ENCODE peak calls at places on chromosome X, in eight cellular contexts. One of them, this sample, is unnamed.

GRCh38 chrX:44744828-44745227 is 99.0 kb upstream of the DUSP21 start:
- DNase-seq in adipocyte: no peak
- DNase-seq in CD8-positive, alpha-beta memory T cell: no peak
- DNase-seq in Peyer's patch: no peak
- DNase-seq in tibial artery: no peak
- DNase-seq in body of pancreas: no peak
- DNase-seq in SK-N-SH: no peak
- DNase-seq in aorta: no peak
- DNase-seq in this sample: no peak

GRCh38 chrX:35809816-35810215 is 11.7 kb downstream of the MAGEB16 start:
- DNase-seq in CD8-positive, alpha-beta memory T cell: no peak
- DNase-seq in body of pancreas: no peak
- DNase-seq in Peyer's patch: no peak
- DNase-seq in adipocyte: no peak
- DNase-seq in tibial artery: no peak
- DNase-seq in SK-N-SH: no peak
- DNase-seq in aorta: no peak
- DNase-seq in this sample: no peak

GRCh38 chrX:130030826-130031225 is 48.4 kb downstream of the BCORL1 start:
- DNase-seq in aorta: no peak
- DNase-seq in SK-N-SH: no peak
- DNase-seq in Peyer's patch: no peak
- DNase-seq in tibial artery: no peak
- DNase-seq in adipocyte: no peak
- DNase-seq in body of pancreas: no peak
- DNase-seq in CD8-positive, alpha-beta memory T cell: no peak
- DNase-seq in this sample: no peak

GRCh38 chrX:56728752-56729151 is 291 bp upstream of the NBDY start:
- DNase-seq in tibial artery: no peak
- DNase-seq in aorta: no peak
- DNase-seq in body of pancreas: peak; percentile 5
- DNase-seq in Peyer's patch: no peak
- DNase-seq in SK-N-SH: no peak
- DNase-seq in adipocyte: peak; percentile 41
- DNase-seq in CD8-positive, alpha-beta memory T cell: no peak
- DNase-seq in this sample: peak; percentile 41

GRCh38 chrX:2848806-2849420 is 20.2 kb downstream of the GYG2 start:
- DNase-seq in body of pancreas: no peak
- DNase-seq in tibial artery: no peak
- DNase-seq in Peyer's patch: no peak
- DNase-seq in adipocyte: peak; percentile 78
- DNase-seq in CD8-positive, alpha-beta memory T cell: no peak
- DNase-seq in SK-N-SH: no peak
- DNase-seq in aorta: no peak
- DNase-seq in this sample: peak; percentile 37

GRCh38 chrX:72247206-72247944 is 8.5 kb upstream of the ERCC6L start:
- DNase-seq in CD8-positive, alpha-beta memory T cell: no peak
- DNase-seq in aorta: no peak
- DNase-seq in adipocyte: no peak
- DNase-seq in Peyer's patch: peak; percentile 59
- DNase-seq in body of pancreas: peak; percentile 64
- DNase-seq in tibial artery: no peak
- DNase-seq in SK-N-SH: no peak
- DNase-seq in this sample: no peak

GRCh38 chrX:151975228-151975593 is 735 bp upstream of the GABRE start:
- DNase-seq in SK-N-SH: no peak
- DNase-seq in CD8-positive, alpha-beta memory T cell: no peak
- DNase-seq in Peyer's patch: no peak
- DNase-seq in tibial artery: no peak
- DNase-seq in adipocyte: no peak
- DNase-seq in aorta: no peak
- DNase-seq in body of pancreas: no peak
- DNase-seq in this sample: no peak

GRCh38 chrX:135396566-135396965 is 25.2 kb upstream of the SMIM10L2A start:
- DNase-seq in body of pancreas: no peak
- DNase-seq in tibial artery: no peak
- DNase-seq in aorta: no peak
- DNase-seq in CD8-positive, alpha-beta memory T cell: no peak
- DNase-seq in adipocyte: no peak
- DNase-seq in Peyer's patch: no peak
- DNase-seq in SK-N-SH: no peak
- DNase-seq in this sample: no peak

GRCh38 chrX:9707306-9708015 is 58.2 kb downstream of the GPR143 start:
- DNase-seq in SK-N-SH: no peak
- DNase-seq in CD8-positive, alpha-beta memory T cell: no peak
- DNase-seq in adipocyte: no peak
- DNase-seq in body of pancreas: no peak
- DNase-seq in tibial artery: no peak
- DNase-seq in aorta: no peak
- DNase-seq in Peyer's patch: no peak
- DNase-seq in this sample: no peak

GRCh38 chrX:44400588-44400987 is 57.1 kb upstream of the EFHC2 start:
- DNase-seq in SK-N-SH: no peak
- DNase-seq in body of pancreas: peak; percentile 2
- DNase-seq in aorta: no peak
- DNase-seq in adipocyte: peak; percentile 81
- DNase-seq in Peyer's patch: no peak
- DNase-seq in tibial artery: no peak
- DNase-seq in CD8-positive, alpha-beta memory T cell: no peak
- DNase-seq in this sample: peak; percentile 68

GRCh38 chrX:129577473-129577872 is 37.4 kb downstream of the OCRL start:
- DNase-seq in CD8-positive, alpha-beta memory T cell: no peak
- DNase-seq in body of pancreas: peak; percentile 4
- DNase-seq in adipocyte: peak; percentile 89
- DNase-seq in SK-N-SH: peak; percentile 58
- DNase-seq in aorta: peak; percentile 55
- DNase-seq in tibial artery: no peak
- DNase-seq in Peyer's patch: no peak
- DNase-seq in this sample: peak; percentile 76

GRCh38 chrX:108186811-108187210 is 95.2 kb downstream of the ATG4A start:
- DNase-seq in CD8-positive, alpha-beta memory T cell: no peak
- DNase-seq in adipocyte: peak; percentile 22
- DNase-seq in SK-N-SH: no peak
- DNase-seq in aorta: no peak
- DNase-seq in tibial artery: no peak
- DNase-seq in Peyer's patch: no peak
- DNase-seq in body of pancreas: no peak
- DNase-seq in this sample: no peak

GRCh38 chrX:7132335-7133035 is 15.0 kb upstream of the STS start:
- DNase-seq in Peyer's patch: peak; percentile 68
- DNase-seq in SK-N-SH: no peak
- DNase-seq in body of pancreas: peak; percentile 86
- DNase-seq in aorta: peak; percentile 54
- DNase-seq in CD8-positive, alpha-beta memory T cell: no peak
- DNase-seq in adipocyte: peak; percentile 82
- DNase-seq in tibial artery: no peak
- DNase-seq in this sample: peak; percentile 65

GRCh38 chrX:110159235-110159634 is 156.3 kb downstream of the TMEM164 start:
- DNase-seq in Peyer's patch: no peak
- DNase-seq in aorta: no peak
- DNase-seq in adipocyte: no peak
- DNase-seq in body of pancreas: no peak
- DNase-seq in CD8-positive, alpha-beta memory T cell: no peak
- DNase-seq in tibial artery: no peak
- DNase-seq in SK-N-SH: no peak
- DNase-seq in this sample: no peak

GRCh38 chrX:68684291-68684918 is 36.9 kb downstream of the STARD8 start:
- DNase-seq in Peyer's patch: no peak
- DNase-seq in adipocyte: no peak
- DNase-seq in body of pancreas: peak; percentile 48
- DNase-seq in aorta: peak; percentile 83
- DNase-seq in SK-N-SH: no peak
- DNase-seq in CD8-positive, alpha-beta memory T cell: no peak
- DNase-seq in tibial artery: peak; percentile 72
- DNase-seq in this sample: no peak

GRCh38 chrX:129959493-129959832 is 23.0 kb upstream of the BCORL1 start:
- DNase-seq in body of pancreas: no peak
- DNase-seq in CD8-positive, alpha-beta memory T cell: no peak
- DNase-seq in Peyer's patch: peak; percentile 55
- DNase-seq in adipocyte: peak; percentile 40
- DNase-seq in SK-N-SH: no peak
- DNase-seq in tibial artery: no peak
- DNase-seq in aorta: no peak
- DNase-seq in this sample: no peak

DNA sequence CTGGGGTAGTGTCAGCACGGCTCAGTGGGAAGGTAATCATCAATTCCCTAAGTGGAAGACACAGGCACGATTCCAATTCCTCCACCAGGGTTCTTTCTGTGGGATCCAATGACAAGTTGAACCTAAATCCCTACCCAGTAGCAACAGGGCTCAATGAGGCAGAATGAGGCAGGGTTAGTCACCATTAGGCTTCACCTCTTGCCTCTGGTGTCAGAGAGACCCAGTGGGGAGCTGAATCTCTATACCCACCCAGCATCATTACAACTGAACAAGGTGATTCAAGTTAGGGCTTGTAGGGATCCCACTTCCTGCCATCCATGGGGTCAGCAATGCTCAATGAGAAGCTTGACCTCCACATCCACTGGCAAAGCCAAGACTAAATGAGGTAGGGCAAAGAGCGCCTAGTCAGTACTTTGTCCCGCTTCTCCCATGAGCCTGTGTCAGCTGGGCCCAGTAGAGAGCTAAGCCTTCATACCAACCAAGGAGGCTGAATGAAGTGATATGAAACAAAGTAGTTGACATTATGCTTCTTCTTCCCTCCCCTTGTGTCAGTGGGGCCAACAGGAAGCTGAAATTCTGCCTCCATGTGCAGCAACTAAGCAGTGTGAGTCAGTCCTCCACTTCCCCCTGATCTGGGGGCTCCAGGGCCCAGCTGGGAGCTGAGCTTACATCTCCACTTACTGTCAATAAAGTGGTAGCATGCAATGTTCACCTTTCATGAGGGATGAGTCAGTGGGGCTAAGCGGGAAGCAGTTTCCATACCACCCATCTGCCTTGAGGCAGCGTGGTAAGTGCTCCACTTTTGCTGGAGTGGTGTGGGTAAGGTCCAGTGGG is 36.4 kb upstream of the RBM41 start:
- DNase-seq in adipocyte: no peak
- DNase-seq in CD8-positive, alpha-beta memory T cell: no peak
- DNase-seq in SK-N-SH: no peak
- DNase-seq in Peyer's patch: no peak
- DNase-seq in tibial artery: no peak
- DNase-seq in body of pancreas: no peak
- DNase-seq in aorta: no peak
- DNase-seq in this sample: peak; percentile 12
- H3K4me1 ChIP-seq in adipocyte: no peaks in the 10 kb centered on the region
- H3K4me1 ChIP-seq in CD8-positive, alpha-beta memory T cell: no peaks in the 10 kb centered on the region
- H3K4me1 ChIP-seq in SK-N-SH: no peaks in the 10 kb centered on the region
- H3K4me1 ChIP-seq in Peyer's patch: no peaks in the 10 kb centered on the region
- H3K4me1 ChIP-seq in tibial artery: no peaks in the 10 kb centered on the region
- H3K4me1 ChIP-seq in body of pancreas: no peaks in the 10 kb centered on the region
- H3K4me1 ChIP-seq in aorta: no peaks in the 10 kb centered on the region
- H3K4me1 ChIP-seq in this sample: no peaks in the 10 kb centered on the region

GRCh38 chrX:11209798-11210197 is 83.4 kb upstream of the AMELX start:
- DNase-seq in SK-N-SH: no peak
- DNase-seq in Peyer's patch: no peak
- DNase-seq in adipocyte: peak; percentile 22
- DNase-seq in body of pancreas: no peak
- DNase-seq in tibial artery: no peak
- DNase-seq in aorta: no peak
- DNase-seq in CD8-positive, alpha-beta memory T cell: no peak
- DNase-seq in this sample: no peak

GRCh38 chrX:11210397-11210796 is 82.8 kb upstream of the AMELX start:
- DNase-seq in adipocyte: peak; percentile 66
- DNase-seq in body of pancreas: no peak
- DNase-seq in Peyer's patch: no peak
- DNase-seq in SK-N-SH: no peak
- DNase-seq in tibial artery: no peak
- DNase-seq in CD8-positive, alpha-beta memory T cell: no peak
- DNase-seq in aorta: no peak
- DNase-seq in this sample: no peak

DNA sequence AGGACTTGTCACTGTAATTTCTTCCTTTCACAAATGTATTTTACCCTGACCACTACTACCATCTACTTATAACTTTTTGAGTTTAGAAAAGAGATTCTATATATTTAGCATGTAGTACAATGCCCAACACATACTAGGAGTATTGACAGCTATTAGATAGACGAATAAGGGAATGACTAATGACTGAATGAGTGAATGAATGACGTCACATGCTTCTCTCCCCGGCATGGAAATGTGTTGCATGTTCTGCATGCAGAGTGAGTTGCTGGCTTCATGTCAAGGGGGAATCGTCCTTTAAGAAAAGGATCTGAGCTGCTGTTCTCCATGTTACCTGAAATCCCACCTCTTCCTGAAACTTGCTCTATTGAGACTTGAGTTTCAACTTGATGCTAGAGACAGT is 87.4 kb upstream of the AMELX start:
- DNase-seq in CD8-positive, alpha-beta memory T cell: no peak
- DNase-seq in aorta: no peak
- DNase-seq in tibial artery: no peak
- DNase-seq in adipocyte: no peak
- DNase-seq in body of pancreas: no peak
- DNase-seq in Peyer's patch: no peak
- DNase-seq in SK-N-SH: no peak
- DNase-seq in this sample: no peak
- H3K27me3 ChIP-seq in CD8-positive, alpha-beta memory T cell: no peaks in the 10 kb centered on the region
- H3K27me3 ChIP-seq in aorta: no peaks in the 10 kb centered on the region
- H3K27me3 ChIP-seq in tibial artery: no peaks in the 10 kb centered on the region
- H3K27me3 ChIP-seq in adipocyte: no peaks in the 10 kb centered on the region
- H3K27me3 ChIP-seq in body of pancreas: no peaks in the 10 kb centered on the region
- H3K27me3 ChIP-seq in Peyer's patch: no peaks in the 10 kb centered on the region
- H3K27me3 ChIP-seq in SK-N-SH: no peaks in the 10 kb centered on the region
- H3K27me3 ChIP-seq in this sample: no peaks in the 10 kb centered on the region

GRCh38 chrX:94635003-94635402 is 961.0 kb downstream of the FAM133A start:
- DNase-seq in SK-N-SH: no peak
- DNase-seq in adipocyte: no peak
- DNase-seq in body of pancreas: no peak
- DNase-seq in tibial artery: no peak
- DNase-seq in aorta: no peak
- DNase-seq in CD8-positive, alpha-beta memory T cell: no peak
- DNase-seq in Peyer's patch: no peak
- DNase-seq in this sample: no peak

GRCh38 chrX:94633237-94633636 is 959.2 kb downstream of the FAM133A start:
- DNase-seq in tibial artery: no peak
- DNase-seq in aorta: no peak
- DNase-seq in SK-N-SH: no peak
- DNase-seq in Peyer's patch: no peak
- DNase-seq in adipocyte: no peak
- DNase-seq in body of pancreas: no peak
- DNase-seq in CD8-positive, alpha-beta memory T cell: no peak
- DNase-seq in this sample: no peak
- H3K9me3 ChIP-seq in tibial artery: peaks cover 10% of the 10 kb centered on the region
- H3K9me3 ChIP-seq in aorta: no peaks in the 10 kb centered on the region
- H3K9me3 ChIP-seq in SK-N-SH: no peaks in the 10 kb centered on the region
- H3K9me3 ChIP-seq in Peyer's patch: no peaks in the 10 kb centered on the region
- H3K9me3 ChIP-seq in adipocyte: peaks cover 27% of the 10 kb centered on the region
- H3K9me3 ChIP-seq in body of pancreas: no peaks in the 10 kb centered on the region
- H3K9me3 ChIP-seq in CD8-positive, alpha-beta memory T cell: no peaks in the 10 kb centered on the region
- H3K9me3 ChIP-seq in this sample: peaks cover 4% of the 10 kb centered on the region

DNA sequence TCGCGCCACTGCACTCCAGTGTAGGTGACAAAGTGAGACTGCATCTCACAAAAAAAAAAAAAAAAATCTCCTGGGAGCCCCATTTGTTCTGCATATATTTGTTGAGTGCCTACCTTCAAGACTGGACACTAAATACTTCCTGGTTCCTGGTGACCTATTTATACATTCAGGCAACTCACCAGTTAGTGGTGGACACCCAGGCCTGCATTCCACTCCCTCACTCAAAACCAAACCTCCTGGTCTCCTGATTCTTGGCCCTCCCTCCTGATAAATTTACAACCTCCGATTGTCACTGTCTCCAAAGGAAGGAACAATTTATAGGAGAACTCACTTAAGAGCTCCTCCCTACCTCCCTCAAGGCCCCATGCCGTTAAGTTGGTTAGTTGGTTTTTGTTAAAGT is 3.1 kb downstream of the SYAP1 start:
- DNase-seq in adipocyte: no peak
- DNase-seq in SK-N-SH: no peak
- DNase-seq in tibial artery: no peak
- DNase-seq in CD8-positive, alpha-beta memory T cell: no peak
- DNase-seq in Peyer's patch: no peak
- DNase-seq in aorta: no peak
- DNase-seq in body of pancreas: no peak
- DNase-seq in this sample: no peak
- H3K4me1 ChIP-seq in adipocyte: peaks cover 13% of the 10 kb centered on the region
- H3K4me1 ChIP-seq in SK-N-SH: no peaks in the 10 kb centered on the region
- H3K4me1 ChIP-seq in tibial artery: peaks cover 24% of the 10 kb centered on the region
- H3K4me1 ChIP-seq in CD8-positive, alpha-beta memory T cell: peaks cover 4% of the 10 kb centered on the region
- H3K4me1 ChIP-seq in Peyer's patch: no peaks in the 10 kb centered on the region
- H3K4me1 ChIP-seq in aorta: peaks cover 5% of the 10 kb centered on the region
- H3K4me1 ChIP-seq in body of pancreas: peaks cover 29% of the 10 kb centered on the region
- H3K4me1 ChIP-seq in this sample: no peaks in the 10 kb centered on the region

This sample was measured in A673.